ENCODE peak calls at places on chromosomes 7 and 10, in nine cellular contexts. Z, J, R, W, E, X, A, L and P are unnamed samples.

GRCh38 chr7:11843113-11843765 is 11.2 kb upstream of the THSD7A start:
- DNase-seq in A (no peak), W (no peak), X (no peak), L (no peak), J (no peak), E (peak; percentile 64), Z (no peak), R (no peak), P (no peak)

GRCh38 chr10:45118929-45119328 is 118.2 kb downstream of the ZNF22 start:
- DNase-seq in W (no peak), E (no peak), X (no peak), Z (no peak), L (no peak), J (no peak), R (no peak), A (no peak), P (no peak)

GRCh38 chr7:74625446-74625845 is 32.1 kb upstream of the GTF2I start:
- DNase-seq in R (no peak), X (peak; percentile 67), E (peak; percentile 42), Z (no peak), A (no peak), L (no peak), J (no peak), W (no peak), P (peak; percentile 42)

GRCh38 chr7:150826061-150826849 is 25.7 kb downstream of the TMEM176A start:
- DNase-seq in A (peak; percentile 27), L (no peak), E (no peak), Z (no peak), X (no peak), R (no peak), J (no peak), W (peak; percentile 84), P (no peak)

GRCh38 chr7:143372070-143372469 is 9.1 kb upstream of the ZYX start:
- DNase-seq in Z (no peak), W (peak; percentile 95), L (peak; percentile 89), R (peak; percentile 78), J (no peak), A (peak; percentile 82), E (no peak), X (no peak), P (peak; percentile 96)

GRCh38 chr7:140230517-140230861 is 53.7 kb upstream of the KDM7A start:
- DNase-seq in A (no peak), R (peak; percentile 86), X (no peak), L (peak; percentile 90), W (peak; percentile 80), E (no peak), J (no peak), Z (no peak), P (no peak)

GRCh38 chr7:73789051-73789450 is 19.0 kb upstream of the CLDN3 start:
- DNase-seq in R (no peak), W (no peak), E (no peak), Z (no peak), A (no peak), L (no peak), X (no peak), J (no peak), P (no peak)

GRCh38 chr10:13079776-13080050 is 20.2 kb upstream of the OPTN start:
- DNase-seq in J (no peak), A (no peak), L (no peak), E (no peak), X (no peak), R (no peak), Z (no peak), W (no peak), P (no peak)

GRCh38 chr10:79155301-79156081 is 86.7 kb downstream of the ZMIZ1 start:
- DNase-seq in R (no peak), E (peak; percentile 52), W (no peak), Z (no peak), A (peak; percentile 79), X (peak; percentile 60), L (no peak), J (no peak), P (peak; percentile 46)
- TF ChIP-seq CTCF in R (no peak), E (peak; percentile 9), W (no peak), Z (peak; percentile 11), A (no peak), X (peak; percentile 10), L (no peak), J (no peak), P (no peak)

GRCh38 chr10:88851706-88852105 is at the start of gene ANKRD22:
- DNase-seq in A (no peak), L (peak; percentile 69), Z (peak; percentile 25), E (peak; percentile 57), X (peak; percentile 75), W (peak; percentile 90), J (no peak), R (no peak), P (peak; percentile 95)

GRCh38 chr10:88848499-88848898 is 3.1 kb downstream of the ANKRD22 start:
- DNase-seq in J (no peak), R (no peak), X (peak; percentile 87), A (no peak), W (no peak), L (no peak), Z (no peak), E (peak; percentile 88), P (peak; percentile 86)

GRCh38 chr10:88852327-88852726 is 683 bp upstream of the ANKRD22 start:
- DNase-seq in Z (no peak), J (no peak), E (no peak), X (no peak), W (peak; percentile 61), L (no peak), R (no peak), A (no peak), P (no peak)

GRCh38 chr10:88849224-88849623 is 2.4 kb downstream of the ANKRD22 start:
- DNase-seq in J (no peak), A (no peak), X (peak; percentile 72), E (peak; percentile 48), W (no peak), Z (no peak), L (no peak), R (no peak), P (peak; percentile 8)

GRCh38 chr10:88850712-88851111 is 932 bp downstream of the ANKRD22 start:
- DNase-seq in E (no peak), L (no peak), Z (no peak), R (no peak), W (no peak), J (no peak), A (no peak), X (no peak), P (no peak)
- TF ChIP-seq CTCF in E (no peak), L (no peak), Z (no peak), R (no peak), W (no peak), J (no peak), A (no peak), X (no peak), P (no peak)

GRCh38 chr7:147803625-147804024 is 786.9 kb upstream of the C7orf33 start:
- DNase-seq in Z (no peak), A (no peak), J (no peak), W (no peak), L (no peak), E (no peak), X (no peak), R (no peak), P (no peak)

GRCh38 chr7:147804032-147804431 is 786.5 kb upstream of the C7orf33 start:
- DNase-seq in A (no peak), L (no peak), E (no peak), W (no peak), R (no peak), J (no peak), Z (no peak), X (no peak), P (no peak)

GRCh38 chr7:147809785-147810184 is 780.8 kb upstream of the C7orf33 start:
- DNase-seq in E (no peak), W (no peak), A (no peak), Z (no peak), L (no peak), R (no peak), X (no peak), J (no peak), P (no peak)

GRCh38 chr7:147803151-147803550 is 787.4 kb upstream of the C7orf33 start:
- DNase-seq in W (no peak), L (no peak), Z (no peak), X (no peak), A (no peak), E (no peak), R (no peak), J (no peak), P (no peak)

DNA sequence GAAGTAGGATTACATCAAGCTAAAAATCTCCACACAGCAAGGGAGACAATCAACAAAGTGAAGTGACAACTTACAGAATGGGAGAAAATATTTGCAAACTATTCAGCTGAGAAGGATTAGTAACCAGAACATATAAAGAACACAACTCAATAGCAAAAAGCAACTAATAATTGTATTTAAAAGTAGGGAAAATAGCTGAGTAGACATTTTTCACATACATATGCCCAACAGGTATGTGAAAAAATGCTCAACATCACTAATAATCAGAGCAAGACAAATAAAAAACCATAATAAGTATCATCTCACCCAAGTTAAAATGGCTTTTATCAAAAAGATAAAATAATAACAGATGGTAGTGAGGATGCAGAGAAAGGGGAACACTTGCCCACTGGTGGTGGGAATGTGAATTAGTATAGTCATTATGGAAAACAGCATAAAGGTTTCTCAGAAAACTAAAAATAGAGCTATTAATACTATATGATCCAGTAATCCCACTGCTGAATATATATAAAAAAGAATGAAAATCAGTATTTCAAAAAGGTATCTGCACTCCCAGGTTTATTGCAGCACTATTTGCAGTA is 784.5 kb upstream of the C7orf33 start:
- DNase-seq in A (no peak), J (no peak), L (no peak), Z (no peak), E (no peak), R (no peak), W (no peak), X (no peak), P (no peak)
- TF ChIP-seq CTCF in A (no peak), J (peak; percentile 43), L (no peak), Z (no peak), E (no peak), R (no peak), W (no peak), X (no peak), P (no peak)

GRCh38 chr10:119028900-119029612 is 458 bp upstream of the NANOS1 start:
- DNase-seq in X (peak; percentile 81), R (peak; percentile 81), Z (peak; percentile 91), W (peak; percentile 90), L (peak; percentile 88), E (peak; percentile 82), A (peak; percentile 95), J (peak; percentile 94), P (peak; percentile 72)
- TF ChIP-seq CTCF in X (peak; percentile 26), R (no peak), Z (no peak), W (no peak), L (peak; percentile 24), E (no peak), A (no peak), J (no peak), P (peak; percentile 8)

GRCh38 chr10:107544706-107545520 is 380.4 kb upstream of the SORCS1 start:
- DNase-seq in J (no peak), L (no peak), Z (no peak), R (no peak), E (no peak), W (no peak), X (no peak), A (no peak), P (peak; percentile 30)
- TF ChIP-seq CTCF in J (no peak), L (no peak), Z (no peak), R (no peak), E (no peak), W (no peak), X (no peak), A (no peak), P (peak; percentile 22)

GRCh38 chr7:127550247-127550646 is 35.1 kb downstream of the GCC1 start:
- DNase-seq in J (no peak), R (no peak), A (no peak), Z (no peak), L (no peak), W (no peak), X (no peak), E (no peak), P (no peak)
- TF ChIP-seq CTCF in J (peak; percentile 57), R (no peak), A (no peak), Z (no peak), L (no peak), W (no peak), X (no peak), E (peak; percentile 20), P (no peak)